ENCODE peak calls at places on chromosomes 13 and 19, in eight cellular contexts. One of them, this sample, is unnamed. For H3K4me1, the result is how much of the 10 kb centered on the place peaks cover.

GRCh38 chr13:43159007-43159406 is 135.6 kb downstream of the DNAJC15 start:
- DNase-seq in heart right ventricle: no peak
- DNase-seq in A673: peak
- DNase-seq in endodermal cell: no peak
- DNase-seq in breast epithelium: no peak
- DNase-seq in heart left ventricle: no peak
- DNase-seq in foreskin keratinocyte: no peak
- DNase-seq in stomach: no peak
- DNase-seq in this sample: no peak

GRCh38 chr19:55651236-55651635 is 3.2 kb downstream of the CCDC106 start:
- DNase-seq in A673: no peak
- DNase-seq in heart right ventricle: no peak
- DNase-seq in stomach: no peak
- DNase-seq in foreskin keratinocyte: no peak
- DNase-seq in endodermal cell: no peak
- DNase-seq in heart left ventricle: no peak
- DNase-seq in breast epithelium: no peak
- DNase-seq in this sample: no peak

GRCh38 chr19:36488816-36489138 is 584 bp downstream of the ZNF566 start:
- DNase-seq in heart right ventricle: no peak
- DNase-seq in stomach: no peak
- DNase-seq in breast epithelium: no peak
- DNase-seq in endodermal cell: no peak
- DNase-seq in A673: peak
- DNase-seq in foreskin keratinocyte: no peak
- DNase-seq in heart left ventricle: no peak
- DNase-seq in this sample: peak

GRCh38 chr19:401836-402535 is 7.0 kb downstream of the C2CD4C start:
- DNase-seq in A673: peak
- DNase-seq in breast epithelium: peak
- DNase-seq in foreskin keratinocyte: no peak
- DNase-seq in heart left ventricle: no peak
- DNase-seq in endodermal cell: no peak
- DNase-seq in stomach: no peak
- DNase-seq in heart right ventricle: peak
- DNase-seq in this sample: no peak

GRCh38 chr13:113941571-113942191 is 32.2 kb downstream of the C13orf46 start:
- DNase-seq in foreskin keratinocyte: no peak
- DNase-seq in breast epithelium: no peak
- DNase-seq in heart left ventricle: peak
- DNase-seq in stomach: no peak
- DNase-seq in heart right ventricle: no peak
- DNase-seq in A673: no peak
- DNase-seq in endodermal cell: no peak
- DNase-seq in this sample: no peak

GRCh38 chr13:19838726-19839342 is 24.6 kb downstream of the ZMYM5 start:
- DNase-seq in endodermal cell: no peak
- DNase-seq in A673: no peak
- DNase-seq in breast epithelium: no peak
- DNase-seq in foreskin keratinocyte: no peak
- DNase-seq in stomach: no peak
- DNase-seq in heart right ventricle: no peak
- DNase-seq in heart left ventricle: no peak
- DNase-seq in this sample: no peak

GRCh38 chr19:36819130-36819630 is 19.0 kb downstream of the ZNF790 start:
- DNase-seq in endodermal cell: no peak
- DNase-seq in heart left ventricle: no peak
- DNase-seq in heart right ventricle: no peak
- DNase-seq in stomach: no peak
- DNase-seq in foreskin keratinocyte: no peak
- DNase-seq in breast epithelium: no peak
- DNase-seq in A673: no peak
- DNase-seq in this sample: no peak

GRCh38 chr13:114078501-114079451 is 53.6 kb downstream of the RASA3 start:
- DNase-seq in stomach: peak
- DNase-seq in breast epithelium: peak
- DNase-seq in foreskin keratinocyte: peak
- DNase-seq in endodermal cell: peak
- DNase-seq in heart left ventricle: peak
- DNase-seq in heart right ventricle: no peak
- DNase-seq in A673: no peak
- DNase-seq in this sample: no peak

GRCh38 chr19:18520848-18521691 is 800 bp downstream of the ELL start:
- DNase-seq in heart right ventricle: peak
- DNase-seq in stomach: peak
- DNase-seq in A673: no peak
- DNase-seq in foreskin keratinocyte: no peak
- DNase-seq in breast epithelium: no peak
- DNase-seq in heart left ventricle: peak
- DNase-seq in endodermal cell: peak
- DNase-seq in this sample: peak

GRCh38 chr13:96551540-96551939 is 442.7 kb downstream of the OXGR1 start:
- DNase-seq in foreskin keratinocyte: no peak
- DNase-seq in A673: no peak
- DNase-seq in stomach: no peak
- DNase-seq in endodermal cell: no peak
- DNase-seq in heart right ventricle: no peak
- DNase-seq in breast epithelium: no peak
- DNase-seq in heart left ventricle: no peak
- DNase-seq in this sample: no peak

DNA sequence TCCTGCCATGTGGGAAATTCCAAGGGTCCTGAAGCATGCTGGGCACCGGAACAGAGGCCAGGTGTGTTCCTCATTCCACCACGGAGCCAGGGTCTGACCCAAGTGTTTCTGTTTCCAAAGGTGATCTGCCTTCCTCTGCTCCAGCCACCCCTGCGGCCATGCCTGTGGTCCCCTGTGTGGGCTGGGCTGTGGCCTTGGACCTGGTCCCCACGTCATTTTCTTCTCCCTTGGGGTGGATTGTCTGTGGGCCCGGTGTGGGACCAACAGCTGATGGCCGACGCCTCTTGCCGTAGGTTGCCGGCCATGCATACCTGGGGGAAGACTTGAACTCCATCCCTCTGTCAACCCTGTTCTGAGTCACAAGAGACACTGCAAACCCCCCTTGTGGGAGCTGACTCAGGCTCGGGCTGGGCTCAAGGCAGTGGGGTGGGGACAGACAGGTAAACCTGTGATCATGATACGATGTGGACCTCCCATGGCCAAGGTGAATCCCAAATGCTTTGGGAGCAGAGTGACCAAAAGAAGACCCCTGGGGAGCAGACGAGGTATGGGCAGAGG is 35.0 kb downstream of the ATP11A start:
- DNase-seq in breast epithelium: no peak
- DNase-seq in foreskin keratinocyte: no peak
- DNase-seq in heart right ventricle: no peak
- DNase-seq in endodermal cell: peak
- DNase-seq in stomach: no peak
- DNase-seq in A673: no peak
- DNase-seq in heart left ventricle: no peak
- DNase-seq in this sample: no peak
- H3K4me1 ChIP-seq in breast epithelium: under half
- H3K4me1 ChIP-seq in foreskin keratinocyte: under half
- H3K4me1 ChIP-seq in heart right ventricle: half or more
- H3K4me1 ChIP-seq in endodermal cell: under half
- H3K4me1 ChIP-seq in stomach: half or more
- H3K4me1 ChIP-seq in A673: under half
- H3K4me1 ChIP-seq in heart left ventricle: under half
- H3K4me1 ChIP-seq in this sample: under half

DNA sequence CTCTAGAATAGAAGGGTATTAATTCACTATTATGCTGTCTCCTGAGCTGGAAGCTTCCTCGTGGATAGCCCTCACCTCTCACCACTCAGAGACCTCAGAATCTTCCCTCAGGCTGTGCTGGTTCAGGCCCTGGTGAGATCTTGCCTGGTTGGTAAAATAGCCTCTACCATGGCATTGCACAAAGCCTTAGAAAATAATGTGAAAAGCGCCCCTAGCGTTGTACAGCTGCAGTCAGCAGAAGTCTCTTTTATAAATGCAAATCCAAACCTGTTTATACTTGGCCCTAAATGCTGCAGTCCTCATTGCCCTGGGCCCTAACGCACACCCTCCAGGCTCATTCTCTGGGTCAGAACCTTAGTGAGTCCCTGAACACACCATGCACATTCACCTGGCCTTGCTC is 150.9 kb downstream of the KCTD15 start:
- DNase-seq in A673: no peak
- DNase-seq in foreskin keratinocyte: no peak
- DNase-seq in heart left ventricle: no peak
- DNase-seq in stomach: no peak
- DNase-seq in breast epithelium: no peak
- DNase-seq in endodermal cell: peak
- DNase-seq in heart right ventricle: no peak
- DNase-seq in this sample: peak
- TF ChIP-seq CTCF in A673: no peak
- TF ChIP-seq CTCF in foreskin keratinocyte: peak
- TF ChIP-seq CTCF in heart left ventricle: no peak
- TF ChIP-seq CTCF in stomach: no peak
- TF ChIP-seq CTCF in breast epithelium: no peak
- TF ChIP-seq CTCF in endodermal cell: peak
- TF ChIP-seq CTCF in heart right ventricle: no peak
- TF ChIP-seq CTCF in this sample: peak

GRCh38 chr19:49473868-49474544 is at the start of gene FLT3LG:
- DNase-seq in A673: peak
- DNase-seq in foreskin keratinocyte: no peak
- DNase-seq in heart right ventricle: peak
- DNase-seq in heart left ventricle: peak
- DNase-seq in stomach: peak
- DNase-seq in breast epithelium: peak
- DNase-seq in endodermal cell: peak
- DNase-seq in this sample: peak

GRCh38 chr19:49472936-49473335 is 1.1 kb upstream of the FLT3LG start:
- DNase-seq in heart right ventricle: no peak
- DNase-seq in endodermal cell: no peak
- DNase-seq in stomach: no peak
- DNase-seq in foreskin keratinocyte: no peak
- DNase-seq in breast epithelium: no peak
- DNase-seq in heart left ventricle: peak
- DNase-seq in A673: no peak
- DNase-seq in this sample: no peak

GRCh38 chr19:49475191-49475932 is 1.3 kb downstream of the FLT3LG start:
- DNase-seq in breast epithelium: no peak
- DNase-seq in A673: no peak
- DNase-seq in heart right ventricle: no peak
- DNase-seq in foreskin keratinocyte: no peak
- DNase-seq in heart left ventricle: peak
- DNase-seq in endodermal cell: no peak
- DNase-seq in stomach: no peak
- DNase-seq in this sample: no peak

GRCh38 chr19:49475995-49476880 is 2.2 kb downstream of the FLT3LG start:
- DNase-seq in heart left ventricle: peak
- DNase-seq in A673: peak
- DNase-seq in endodermal cell: peak
- DNase-seq in heart right ventricle: peak
- DNase-seq in foreskin keratinocyte: no peak
- DNase-seq in stomach: no peak
- DNase-seq in breast epithelium: no peak
- DNase-seq in this sample: peak

DNA sequence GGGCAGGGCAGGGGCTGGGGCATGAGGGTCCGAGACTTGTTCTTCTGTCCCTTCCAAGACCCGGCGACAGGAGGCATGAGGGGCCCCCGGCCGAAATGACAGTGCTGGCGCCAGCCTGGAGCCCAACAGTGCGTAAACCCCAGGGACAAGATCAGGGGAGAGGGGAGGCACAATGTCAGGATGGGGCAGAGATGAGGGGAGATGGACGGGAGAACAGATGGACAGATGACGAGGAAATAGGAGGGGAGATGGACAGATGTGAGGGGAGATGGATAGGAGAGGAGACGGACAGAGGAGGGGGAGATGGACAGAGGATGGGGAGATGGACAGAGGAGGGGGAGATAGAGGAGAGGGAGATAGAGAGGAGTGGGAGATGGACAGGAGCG is 523 bp downstream of the FLT3LG start:
- DNase-seq in heart left ventricle: no peak
- DNase-seq in stomach: no peak
- DNase-seq in A673: no peak
- DNase-seq in foreskin keratinocyte: no peak
- DNase-seq in heart right ventricle: no peak
- DNase-seq in breast epithelium: no peak
- DNase-seq in endodermal cell: no peak
- DNase-seq in this sample: no peak
- H3K4me1 ChIP-seq in heart left ventricle: under half
- H3K4me1 ChIP-seq in stomach: half or more
- H3K4me1 ChIP-seq in A673: under half
- H3K4me1 ChIP-seq in foreskin keratinocyte: under half
- H3K4me1 ChIP-seq in heart right ventricle: under half
- H3K4me1 ChIP-seq in breast epithelium: under half
- H3K4me1 ChIP-seq in endodermal cell: under half
- H3K4me1 ChIP-seq in this sample: under half

DNA sequence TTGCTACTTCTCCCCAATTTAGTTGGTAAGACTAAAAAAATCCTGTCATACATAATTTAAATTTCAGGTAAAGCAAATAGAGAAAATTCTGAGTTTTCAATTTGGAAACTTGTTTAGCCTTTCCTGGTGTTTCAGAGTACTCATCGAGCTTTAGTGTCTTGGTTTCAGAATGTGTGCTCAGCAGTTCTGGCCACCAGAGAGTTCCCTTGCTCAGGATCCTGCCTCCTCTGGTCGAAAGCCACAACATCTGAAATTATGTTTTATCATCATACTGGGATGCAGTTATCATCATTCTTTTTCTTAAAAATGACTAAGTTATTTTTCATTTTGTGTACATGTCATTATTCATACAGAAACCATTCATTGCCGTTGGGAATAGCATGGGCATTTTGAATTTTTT is 263.2 kb upstream of the SPRY2 start:
- DNase-seq in A673: no peak
- DNase-seq in heart right ventricle: no peak
- DNase-seq in breast epithelium: no peak
- DNase-seq in stomach: no peak
- DNase-seq in heart left ventricle: peak
- DNase-seq in foreskin keratinocyte: no peak
- DNase-seq in endodermal cell: no peak
- DNase-seq in this sample: peak
- TF ChIP-seq CTCF in A673: no peak
- TF ChIP-seq CTCF in heart right ventricle: no peak
- TF ChIP-seq CTCF in breast epithelium: no peak
- TF ChIP-seq CTCF in stomach: no peak
- TF ChIP-seq CTCF in heart left ventricle: no peak
- TF ChIP-seq CTCF in foreskin keratinocyte: no peak
- TF ChIP-seq CTCF in endodermal cell: peak
- TF ChIP-seq CTCF in this sample: no peak

This sample was measured in neural progenitor cell.